ENCODE peak calls at places on chromosome 13, in four cellular contexts. One of them, this sample, is unnamed.
A peak's percentile ranks its signal among the peaks of the same experiment; 100 is the strongest.

GRCh38 chr13:84439108-84439507 is 556.8 kb upstream of the SLITRK1 start:
- DNase-seq in neural progenitor cell: no peak
- DNase-seq in activated T-cell treated with anti-CD3 and anti-CD28 coated beads for 48 hours: no peak
- DNase-seq in skeletal muscle cell: peak; percentile 15
- DNase-seq in this sample: no peak

GRCh38 chr13:44903596-44903995 is 85.7 kb downstream of the NUFIP1 start:
- DNase-seq in neural progenitor cell: peak; percentile 56
- DNase-seq in activated T-cell treated with anti-CD3 and anti-CD28 coated beads for 48 hours: no peak
- DNase-seq in skeletal muscle cell: peak; percentile 93
- DNase-seq in this sample: no peak

GRCh38 chr13:51006067-51006800 is 96.6 kb downstream of the RNASEH2B start:
- DNase-seq in neural progenitor cell: no peak
- DNase-seq in activated T-cell treated with anti-CD3 and anti-CD28 coated beads for 48 hours: no peak
- DNase-seq in skeletal muscle cell: no peak
- DNase-seq in this sample: no peak

GRCh38 chr13:97653741-97654140 is 219.8 kb downstream of the RAP2A start:
- DNase-seq in neural progenitor cell: no peak
- DNase-seq in activated T-cell treated with anti-CD3 and anti-CD28 coated beads for 48 hours: no peak
- DNase-seq in skeletal muscle cell: no peak
- DNase-seq in this sample: no peak

GRCh38 chr13:41196620-41197019 is 2.3 kb upstream of the KBTBD7 start:
- DNase-seq in neural progenitor cell: no peak
- DNase-seq in activated T-cell treated with anti-CD3 and anti-CD28 coated beads for 48 hours: no peak
- DNase-seq in skeletal muscle cell: no peak
- DNase-seq in this sample: no peak

GRCh38 chr13:45851171-45851889 is at the start of gene SIAH3:
- DNase-seq in neural progenitor cell: peak; percentile 34
- DNase-seq in activated T-cell treated with anti-CD3 and anti-CD28 coated beads for 48 hours: peak; percentile 11
- DNase-seq in skeletal muscle cell: no peak
- DNase-seq in this sample: no peak

GRCh38 chr13:62014299-62014698 is 598.6 kb upstream of the PCDH20 start:
- DNase-seq in neural progenitor cell: no peak
- DNase-seq in activated T-cell treated with anti-CD3 and anti-CD28 coated beads for 48 hours: no peak
- DNase-seq in skeletal muscle cell: no peak
- DNase-seq in this sample: peak; percentile 19

GRCh38 chr13:51910508-51910907 is 48.7 kb downstream of the CCDC70 start:
- DNase-seq in neural progenitor cell: no peak
- DNase-seq in activated T-cell treated with anti-CD3 and anti-CD28 coated beads for 48 hours: no peak
- DNase-seq in skeletal muscle cell: no peak
- DNase-seq in this sample: no peak

GRCh38 chr13:99320693-99321481 is 13.7 kb upstream of the GPR183 start:
- DNase-seq in neural progenitor cell: no peak
- DNase-seq in activated T-cell treated with anti-CD3 and anti-CD28 coated beads for 48 hours: no peak
- DNase-seq in skeletal muscle cell: peak; percentile 57
- DNase-seq in this sample: no peak

GRCh38 chr13:79481685-79482052 is 714 bp downstream of the NDFIP2 start:
- DNase-seq in neural progenitor cell: no peak
- DNase-seq in activated T-cell treated with anti-CD3 and anti-CD28 coated beads for 48 hours: peak; percentile 63
- DNase-seq in skeletal muscle cell: no peak
- DNase-seq in this sample: no peak

GRCh38 chr13:20788312-20788711 is 14.6 kb upstream of the EEF1AKMT1 start:
- DNase-seq in neural progenitor cell: no peak
- DNase-seq in activated T-cell treated with anti-CD3 and anti-CD28 coated beads for 48 hours: no peak
- DNase-seq in skeletal muscle cell: no peak
- DNase-seq in this sample: no peak

GRCh38 chr13:99908129-99908805 is 63.3 kb downstream of the ZIC5 start:
- DNase-seq in neural progenitor cell: no peak
- DNase-seq in activated T-cell treated with anti-CD3 and anti-CD28 coated beads for 48 hours: no peak
- DNase-seq in skeletal muscle cell: no peak
- DNase-seq in this sample: no peak

GRCh38 chr13:52845766-52846566 is 2.5 kb downstream of the PCDH8 start:
- DNase-seq in neural progenitor cell: peak; percentile 85
- DNase-seq in activated T-cell treated with anti-CD3 and anti-CD28 coated beads for 48 hours: peak; percentile 37
- DNase-seq in skeletal muscle cell: no peak
- DNase-seq in this sample: no peak

GRCh38 chr13:46796515-46797467 is at the start of gene ESD:
- DNase-seq in neural progenitor cell: peak; percentile 93
- DNase-seq in activated T-cell treated with anti-CD3 and anti-CD28 coated beads for 48 hours: peak; percentile 90
- DNase-seq in skeletal muscle cell: peak; percentile 70
- DNase-seq in this sample: peak; percentile 70

GRCh38 chr13:23701646-23702045 is 131.4 kb downstream of the TNFRSF19 start:
- DNase-seq in neural progenitor cell: no peak
- DNase-seq in activated T-cell treated with anti-CD3 and anti-CD28 coated beads for 48 hours: no peak
- DNase-seq in skeletal muscle cell: peak; percentile 100
- DNase-seq in this sample: no peak

GRCh38 chr13:109810761-109811510 is 24.6 kb upstream of the IRS2 start:
- DNase-seq in neural progenitor cell: no peak
- DNase-seq in activated T-cell treated with anti-CD3 and anti-CD28 coated beads for 48 hours: no peak
- DNase-seq in skeletal muscle cell: no peak
- DNase-seq in this sample: no peak

GRCh38 chr13:109630281-109630680 is 156.1 kb downstream of the IRS2 start:
- DNase-seq in neural progenitor cell: no peak
- DNase-seq in activated T-cell treated with anti-CD3 and anti-CD28 coated beads for 48 hours: no peak
- DNase-seq in skeletal muscle cell: no peak
- DNase-seq in this sample: no peak

GRCh38 chr13:90448466-90449037 is 898.9 kb upstream of the MIR17HG start:
- DNase-seq in neural progenitor cell: no peak
- DNase-seq in activated T-cell treated with anti-CD3 and anti-CD28 coated beads for 48 hours: no peak
- DNase-seq in skeletal muscle cell: no peak
- DNase-seq in this sample: no peak

GRCh38 chr13:53204598-53204997 is 176.0 kb downstream of the OLFM4 start:
- DNase-seq in neural progenitor cell: no peak
- DNase-seq in activated T-cell treated with anti-CD3 and anti-CD28 coated beads for 48 hours: no peak
- DNase-seq in skeletal muscle cell: no peak
- DNase-seq in this sample: no peak

GRCh38 chr13:95643814-95644598 is 500 bp downstream of the DZIP1 start:
- DNase-seq in neural progenitor cell: peak; percentile 77
- DNase-seq in activated T-cell treated with anti-CD3 and anti-CD28 coated beads for 48 hours: no peak
- DNase-seq in skeletal muscle cell: no peak
- DNase-seq in this sample: no peak

GRCh38 chr13:22114630-22115311 is 443.9 kb downstream of the FGF9 start:
- DNase-seq in neural progenitor cell: no peak
- DNase-seq in activated T-cell treated with anti-CD3 and anti-CD28 coated beads for 48 hours: no peak
- DNase-seq in skeletal muscle cell: no peak
- DNase-seq in this sample: peak; percentile 6

GRCh38 chr13:43786766-43787517 is at the start of gene ENOX1:
- DNase-seq in neural progenitor cell: peak; percentile 88
- DNase-seq in activated T-cell treated with anti-CD3 and anti-CD28 coated beads for 48 hours: peak; percentile 29
- DNase-seq in skeletal muscle cell: no peak
- DNase-seq in this sample: peak; percentile 76

GRCh38 chr13:111961236-111961635 is 105.7 kb upstream of the SOX1 start:
- DNase-seq in neural progenitor cell: no peak
- DNase-seq in activated T-cell treated with anti-CD3 and anti-CD28 coated beads for 48 hours: no peak
- DNase-seq in skeletal muscle cell: no peak
- DNase-seq in this sample: no peak

GRCh38 chr13:50170447-50171037 is 155.3 kb downstream of the KCNRG start:
- DNase-seq in neural progenitor cell: no peak
- DNase-seq in activated T-cell treated with anti-CD3 and anti-CD28 coated beads for 48 hours: no peak
- DNase-seq in skeletal muscle cell: no peak
- DNase-seq in this sample: peak; percentile 16